ENCODE peak calls at places on chromosomes 6 and 20, in four cellular contexts. One of them, this sample, is unnamed.

GRCh38 chr6:26322645-26323482 is 42.1 kb upstream of the BTN3A2 start:
- DNase-seq in GM12878: peak; percentile 87
- DNase-seq in K562: peak; percentile 43
- DNase-seq in HepG2: peak; percentile 93
- DNase-seq in this sample: no peak

GRCh38 chr6:6640915-6641314 is 52.4 kb downstream of the LY86 start:
- DNase-seq in K562: no peak
- DNase-seq in GM12878: no peak
- DNase-seq in HepG2: no peak
- DNase-seq in this sample: no peak

GRCh38 chr20:47952165-47952564 is 166.9 kb upstream of the SULF2 start:
- DNase-seq in HepG2: no peak
- DNase-seq in K562: no peak
- DNase-seq in GM12878: no peak
- DNase-seq in this sample: no peak

GRCh38 chr6:120147218-120147871 is 797.8 kb upstream of the MAN1A1 start:
- DNase-seq in HepG2: no peak
- DNase-seq in GM12878: no peak
- DNase-seq in K562: no peak
- DNase-seq in this sample: no peak

GRCh38 chr20:3374296-3374695 is 33.2 kb downstream of the DNAAF9 start:
- DNase-seq in HepG2: no peak
- DNase-seq in GM12878: no peak
- DNase-seq in K562: no peak
- DNase-seq in this sample: no peak

GRCh38 chr6:54846243-54846856 is at the start of gene FAM83B:
- DNase-seq in GM12878: no peak
- DNase-seq in HepG2: no peak
- DNase-seq in K562: no peak
- DNase-seq in this sample: peak; percentile 49

GRCh38 chr6:46320505-46320904 is 149.7 kb upstream of the ENPP5 start:
- DNase-seq in GM12878: no peak
- DNase-seq in HepG2: no peak
- DNase-seq in K562: no peak
- DNase-seq in this sample: no peak

GRCh38 chr6:156599977-156600647 is 177.1 kb upstream of the ARID1B start:
- DNase-seq in HepG2: no peak
- DNase-seq in GM12878: no peak
- DNase-seq in K562: no peak
- DNase-seq in this sample: no peak

GRCh38 chr6:65760285-65760684 is 53.3 kb upstream of the EYS start:
- DNase-seq in GM12878: no peak
- DNase-seq in HepG2: peak; percentile 16
- DNase-seq in K562: no peak
- DNase-seq in this sample: no peak

GRCh38 chr6:166826264-166826663 is 130.1 kb downstream of the RNASET2 start:
- DNase-seq in GM12878: no peak
- DNase-seq in HepG2: no peak
- DNase-seq in K562: no peak
- DNase-seq in this sample: no peak

GRCh38 chr6:80163754-80164187 is 57.3 kb downstream of the BCKDHB start:
- DNase-seq in GM12878: peak; percentile 27
- DNase-seq in HepG2: peak; percentile 26
- DNase-seq in K562: no peak
- DNase-seq in this sample: no peak

GRCh38 chr20:54170963-54171362 is 2.8 kb downstream of the CYP24A1 start:
- DNase-seq in GM12878: no peak
- DNase-seq in HepG2: no peak
- DNase-seq in K562: no peak
- DNase-seq in this sample: no peak

GRCh38 chr6:18308070-18308735 is 43.9 kb upstream of the DEK start:
- DNase-seq in HepG2: no peak
- DNase-seq in K562: no peak
- DNase-seq in GM12878: no peak
- DNase-seq in this sample: no peak

GRCh38 chr6:36069573-36069972 is 42.0 kb downstream of the MAPK14 start:
- DNase-seq in HepG2: no peak
- DNase-seq in GM12878: no peak
- DNase-seq in K562: no peak
- DNase-seq in this sample: no peak

GRCh38 chr20:62503414-62504178 is 27.8 kb upstream of the GATA5 start:
- DNase-seq in K562: peak; percentile 58
- DNase-seq in GM12878: no peak
- DNase-seq in HepG2: no peak
- DNase-seq in this sample: no peak

GRCh38 chr20:1122388-1123315 is 4.2 kb downstream of the PSMF1 start:
- DNase-seq in K562: no peak
- DNase-seq in HepG2: peak; percentile 99
- DNase-seq in GM12878: no peak
- DNase-seq in this sample: no peak

GRCh38 chr6:3825851-3826581 is 23.2 kb upstream of the FAM50B start:
- DNase-seq in K562: no peak
- DNase-seq in HepG2: peak; percentile 73
- DNase-seq in GM12878: no peak
- DNase-seq in this sample: no peak

GRCh38 chr20:30500829-30501440 is 756.5 kb upstream of the DEFB115 start:
- DNase-seq in K562: no peak
- DNase-seq in GM12878: no peak
- DNase-seq in HepG2: no peak
- DNase-seq in this sample: no peak

GRCh38 chr6:106141441-106142237 is 55.5 kb downstream of the PRDM1 start:
- DNase-seq in K562: no peak
- DNase-seq in HepG2: no peak
- DNase-seq in GM12878: peak; percentile 85
- DNase-seq in this sample: no peak

GRCh38 chr20:4573564-4574355 is 147.9 kb upstream of the PRND start:
- DNase-seq in HepG2: no peak
- DNase-seq in K562: no peak
- DNase-seq in GM12878: no peak
- DNase-seq in this sample: no peak

GRCh38 chr20:17936306-17936790 is 32.2 kb downstream of the SNX5 start:
- DNase-seq in GM12878: no peak
- DNase-seq in HepG2: no peak
- DNase-seq in K562: no peak
- DNase-seq in this sample: no peak

GRCh38 chr20:17674722-17675518 is 7.1 kb downstream of the RRBP1 start:
- DNase-seq in HepG2: no peak
- DNase-seq in GM12878: no peak
- DNase-seq in K562: no peak
- DNase-seq in this sample: no peak

GRCh38 chr6:11692451-11693376 is 85.9 kb downstream of the ADTRP start:
- DNase-seq in K562: no peak
- DNase-seq in GM12878: no peak
- DNase-seq in HepG2: no peak
- DNase-seq in this sample: no peak

GRCh38 chr20:31632503-31633338 is 5.0 kb upstream of the COX4I2 start:
- DNase-seq in GM12878: no peak
- DNase-seq in HepG2: no peak
- DNase-seq in K562: no peak
- DNase-seq in this sample: no peak

GRCh38 chr6:108630050-108630714 is 69.5 kb downstream of the FOXO3 start:
- DNase-seq in HepG2: no peak
- DNase-seq in GM12878: no peak
- DNase-seq in K562: no peak
- DNase-seq in this sample: no peak

GRCh38 chr6:116206231-116206903 is 47.5 kb downstream of the TSPYL4 start:
- DNase-seq in K562: no peak
- DNase-seq in GM12878: no peak
- DNase-seq in HepG2: no peak
- DNase-seq in this sample: no peak

GRCh38 chr20:31806564-31807355 is 12.4 kb upstream of the MYLK2 start:
- DNase-seq in HepG2: no peak
- DNase-seq in GM12878: no peak
- DNase-seq in K562: no peak
- DNase-seq in this sample: no peak

GRCh38 chr6:138293428-138293827 is 75.1 kb upstream of the PBOV1 start:
- DNase-seq in K562: no peak
- DNase-seq in GM12878: no peak
- DNase-seq in HepG2: no peak
- DNase-seq in this sample: no peak

GRCh38 chr6:117441824-117442264 is 16.1 kb upstream of the ROS1 start:
- DNase-seq in GM12878: no peak
- DNase-seq in K562: no peak
- DNase-seq in HepG2: peak; percentile 97
- DNase-seq in this sample: no peak

DNA sequence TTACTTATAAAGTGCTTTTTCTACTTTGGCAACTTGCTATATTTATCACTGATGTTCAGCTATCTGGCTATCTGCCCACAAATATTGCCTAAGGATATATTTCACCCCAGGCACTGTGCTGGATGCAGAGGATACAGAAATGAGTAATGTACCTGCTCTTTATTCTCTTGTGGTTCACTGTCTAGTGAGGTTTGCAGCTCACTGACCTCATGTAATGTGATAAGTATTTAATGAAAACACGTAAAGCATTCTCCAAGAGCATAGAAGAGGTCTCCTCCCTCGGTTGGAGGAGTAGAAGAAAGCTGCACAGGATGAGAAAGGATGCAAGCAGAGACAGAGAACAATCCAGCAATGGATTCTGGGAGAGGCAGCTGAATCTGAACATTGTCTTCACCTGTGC is 610.7 kb downstream of the CBLN4 start:
- DNase-seq in K562: no peak
- DNase-seq in HepG2: no peak
- DNase-seq in GM12878: no peak
- DNase-seq in this sample: no peak
- TF ChIP-seq TARDBP in K562: no peak
- TF ChIP-seq TARDBP in HepG2: no peak
- TF ChIP-seq TARDBP in GM12878: no peak
- TF ChIP-seq TARDBP in this sample: no peak

GRCh38 chr6:154261688-154262397 is 94.8 kb downstream of the IPCEF1 start:
- DNase-seq in GM12878: no peak
- DNase-seq in HepG2: no peak
- DNase-seq in K562: no peak
- DNase-seq in this sample: no peak
- TF ChIP-seq TARDBP in GM12878: no peak
- TF ChIP-seq TARDBP in HepG2: no peak
- TF ChIP-seq TARDBP in K562: no peak
- TF ChIP-seq TARDBP in this sample: no peak

GRCh38 chr20:24495266-24495665 is 25.8 kb downstream of the SYNDIG1 start:
- DNase-seq in GM12878: no peak
- DNase-seq in HepG2: no peak
- DNase-seq in K562: no peak
- DNase-seq in this sample: no peak

GRCh38 chr20:24493181-24493580 is 23.8 kb downstream of the SYNDIG1 start:
- DNase-seq in GM12878: no peak
- DNase-seq in HepG2: no peak
- DNase-seq in K562: no peak
- DNase-seq in this sample: no peak

GRCh38 chr20:24494460-24494920 is 25.1 kb downstream of the SYNDIG1 start:
- DNase-seq in HepG2: no peak
- DNase-seq in GM12878: no peak
- DNase-seq in K562: no peak
- DNase-seq in this sample: no peak

GRCh38 chr20:24492698-24493097 is 23.3 kb downstream of the SYNDIG1 start:
- DNase-seq in HepG2: no peak
- DNase-seq in GM12878: no peak
- DNase-seq in K562: no peak
- DNase-seq in this sample: no peak

GRCh38 chr20:24493661-24494459 is 24.4 kb downstream of the SYNDIG1 start:
- DNase-seq in K562: no peak
- DNase-seq in HepG2: no peak
- DNase-seq in GM12878: no peak
- DNase-seq in this sample: no peak
- TF ChIP-seq TARDBP in K562: no peak
- TF ChIP-seq TARDBP in HepG2: no peak
- TF ChIP-seq TARDBP in GM12878: no peak
- TF ChIP-seq TARDBP in this sample: no peak

GRCh38 chr20:57213924-57214323 is 52.5 kb downstream of the BMP7 start:
- DNase-seq in K562: no peak
- DNase-seq in GM12878: no peak
- DNase-seq in HepG2: no peak
- DNase-seq in this sample: no peak

GRCh38 chr20:57213291-57213690 is 53.1 kb downstream of the BMP7 start:
- DNase-seq in GM12878: no peak
- DNase-seq in K562: no peak
- DNase-seq in HepG2: no peak
- DNase-seq in this sample: no peak

GRCh38 chr20:57211406-57211805 is 55.0 kb downstream of the BMP7 start:
- DNase-seq in GM12878: no peak
- DNase-seq in K562: no peak
- DNase-seq in HepG2: no peak
- DNase-seq in this sample: no peak

GRCh38 chr20:57211949-57212889 is 54.2 kb downstream of the BMP7 start:
- DNase-seq in GM12878: no peak
- DNase-seq in K562: no peak
- DNase-seq in HepG2: peak; percentile 18
- DNase-seq in this sample: peak; percentile 34

DNA sequence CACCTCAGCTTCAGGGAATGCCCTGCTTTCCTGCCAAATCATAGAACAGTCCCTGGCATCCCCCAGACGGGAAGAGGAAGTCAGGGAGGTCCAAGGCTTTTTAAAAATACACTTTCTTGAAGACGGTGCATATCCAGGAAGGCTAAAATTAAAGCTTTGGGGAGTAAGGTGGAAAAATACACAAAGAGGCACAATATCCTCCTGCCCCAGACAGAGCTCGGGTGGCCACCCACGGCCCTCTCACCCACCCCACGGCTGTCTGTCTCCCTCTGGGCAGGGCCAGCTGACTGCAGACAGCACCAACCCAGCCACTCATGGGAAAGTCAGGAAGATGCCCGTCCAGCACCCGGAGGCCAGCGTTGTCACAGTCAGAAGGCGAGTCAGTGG is 53.6 kb downstream of the BMP7 start:
- DNase-seq in K562: no peak
- DNase-seq in GM12878: no peak
- DNase-seq in HepG2: no peak
- DNase-seq in this sample: no peak
- TF ChIP-seq TARDBP in K562: no peak
- TF ChIP-seq TARDBP in GM12878: no peak
- TF ChIP-seq TARDBP in HepG2: no peak
- TF ChIP-seq TARDBP in this sample: no peak